ENCODE peak calls at places on chromosomes 12 and 14, in seven cellular contexts. M, Z, D, I, B, V and L are unnamed samples.

GRCh38 chr12:56954956-56955355 is 2.5 kb downstream of the RDH16 start:
- DNase-seq in D (no peak), M (no peak), I (no peak), V (no peak), Z (no peak), B (no peak), L (no peak)

GRCh38 chr14:30928462-30928861 is 54.1 kb downstream of the COCH start:
- DNase-seq in B (no peak), Z (no peak), V (no peak), M (no peak), D (no peak), I (no peak), L (no peak)

GRCh38 chr12:127393896-127394295 is 873.1 kb upstream of the TMEM132C start:
- DNase-seq in I (no peak), B (no peak), M (no peak), D (no peak), Z (no peak), V (no peak), L (no peak)

GRCh38 chr12:59716049-59716448 is 120.2 kb downstream of the SLC16A7 start:
- DNase-seq in V (no peak), M (no peak), D (no peak), B (no peak), Z (no peak), I (no peak), L (no peak)

GRCh38 chr14:81401420-81402122 is 1.4 kb upstream of the STON2 start:
- DNase-seq in I (no peak), D (no peak), B (peak), Z (no peak), M (no peak), V (no peak), L (no peak)

GRCh38 chr12:25997401-25997973 is 39.0 kb downstream of the RASSF8 start:
- DNase-seq in D (no peak), Z (no peak), M (no peak), B (peak), V (no peak), I (no peak), L (no peak)

GRCh38 chr12:106096376-106096775 is 42.4 kb downstream of the NUAK1 start:
- DNase-seq in D (no peak), I (no peak), Z (no peak), B (no peak), M (no peak), V (no peak), L (no peak)

GRCh38 chr14:89720741-89721315 is 233.7 kb downstream of the EFCAB11 start:
- DNase-seq in B (no peak), Z (no peak), V (peak), D (no peak), I (no peak), M (peak), L (no peak)

GRCh38 chr14:60807971-60808370 is 73.4 kb downstream of the MNAT1 start:
- DNase-seq in B (no peak), V (no peak), Z (no peak), I (no peak), D (no peak), M (no peak), L (no peak)

GRCh38 chr14:74582910-74583581 is 29.0 kb downstream of the LTBP2 start:
- DNase-seq in I (no peak), V (no peak), Z (no peak), D (no peak), M (no peak), B (no peak), L (no peak)

GRCh38 chr14:73789996-73790581 is 61.5 kb upstream of the PTGR2 start:
- DNase-seq in B (no peak), V (no peak), M (no peak), I (no peak), Z (no peak), D (no peak), L (no peak)

GRCh38 chr12:95218164-95218851 is 701 bp downstream of the VEZT start:
- DNase-seq in M (no peak), Z (no peak), D (no peak), B (no peak), I (no peak), V (peak), L (no peak)

GRCh38 chr12:96239711-96240234 is 45.6 kb downstream of the ELK3 start:
- DNase-seq in Z (no peak), M (peak), B (no peak), V (no peak), I (no peak), D (no peak), L (no peak)

GRCh38 chr14:70254476-70254961 is 65.8 kb upstream of the SLC8A3 start:
- DNase-seq in Z (no peak), I (peak), D (peak), B (no peak), M (peak), V (no peak), L (peak)

GRCh38 chr12:26648066-26648465 is 184.9 kb downstream of the ITPR2 start:
- DNase-seq in I (no peak), M (no peak), V (no peak), B (no peak), D (no peak), Z (no peak), L (no peak)

GRCh38 chr12:112170376-112170775 is 45.0 kb downstream of the TRAFD1 start:
- DNase-seq in V (no peak), D (no peak), M (peak), Z (no peak), I (peak), B (no peak), L (no peak)

GRCh38 chr14:55347040-55347439 is 64.6 kb downstream of the ATG14 start:
- DNase-seq in M (no peak), V (no peak), Z (no peak), B (no peak), D (no peak), I (no peak), L (no peak)

GRCh38 chr14:101559624-101560533 is 1.4 kb upstream of the DIO3 start:
- DNase-seq in I (no peak), B (no peak), Z (no peak), D (no peak), V (no peak), M (peak), L (no peak)

GRCh38 chr12:132804426-132804861 is 24.2 kb downstream of the GOLGA3 start:
- DNase-seq in Z (no peak), I (peak), M (no peak), V (no peak), B (no peak), D (no peak), L (peak)

GRCh38 chr14:58824106-58824505 is 186.3 kb downstream of the DACT1 start:
- DNase-seq in M (no peak), I (no peak), D (no peak), V (no peak), B (no peak), Z (no peak), L (no peak)

GRCh38 chr12:49985981-49986380 is 13.2 kb downstream of the AQP6 start:
- DNase-seq in D (no peak), B (no peak), M (no peak), V (no peak), I (no peak), Z (no peak), L (no peak)

GRCh38 chr12:49984960-49985359 is 12.2 kb downstream of the AQP6 start:
- DNase-seq in I (no peak), M (no peak), Z (no peak), D (no peak), V (no peak), B (no peak), L (no peak)

GRCh38 chr12:49984476-49984890 is 11.7 kb downstream of the AQP6 start:
- DNase-seq in M (no peak), V (no peak), D (no peak), B (no peak), I (no peak), Z (no peak), L (no peak)

GRCh38 chr12:49990269-49990668 is 17.5 kb downstream of the AQP6 start:
- DNase-seq in B (no peak), Z (no peak), M (no peak), I (no peak), V (no peak), D (no peak), L (no peak)

DNA sequence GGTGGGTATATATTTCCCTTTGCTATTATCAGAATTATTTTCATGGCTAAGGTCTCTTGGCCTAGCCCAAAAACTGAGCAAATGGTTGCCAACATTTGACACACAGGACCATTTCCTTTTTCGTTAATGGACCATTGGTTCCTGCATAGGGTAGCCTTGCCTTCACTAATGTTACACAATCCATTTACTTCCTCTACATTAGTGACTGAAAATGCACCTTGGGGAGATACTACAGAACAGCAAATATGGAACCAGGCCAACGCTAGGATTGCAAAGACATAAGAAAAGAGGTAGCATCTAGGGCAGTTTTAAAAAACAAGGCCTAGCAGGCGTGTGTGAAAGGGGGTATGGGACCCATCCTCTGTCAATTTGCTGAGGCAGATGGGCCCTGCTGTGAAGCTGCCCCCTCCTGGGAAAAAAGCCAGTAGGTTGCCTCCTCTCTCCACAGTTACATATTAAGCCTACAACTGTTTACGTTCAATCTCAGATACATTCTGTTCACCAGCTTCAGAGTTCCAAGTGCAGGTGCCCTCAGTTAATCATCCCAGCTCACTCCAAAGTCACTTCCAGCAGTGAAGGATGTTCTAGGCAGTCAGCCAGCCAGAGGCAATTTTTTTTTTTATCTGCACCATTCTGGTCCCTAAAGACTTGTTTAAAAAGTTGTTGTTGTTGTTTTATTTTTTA is 15.0 kb downstream of the AQP6 start:
- DNase-seq in I (no peak), B (no peak), V (no peak), M (no peak), Z (no peak), D (peak), L (no peak)
- TF ChIP-seq JUND in I (no peak), B (no peak), V (no peak), M (no peak), Z (no peak), D (no peak), L (no peak)

DNA sequence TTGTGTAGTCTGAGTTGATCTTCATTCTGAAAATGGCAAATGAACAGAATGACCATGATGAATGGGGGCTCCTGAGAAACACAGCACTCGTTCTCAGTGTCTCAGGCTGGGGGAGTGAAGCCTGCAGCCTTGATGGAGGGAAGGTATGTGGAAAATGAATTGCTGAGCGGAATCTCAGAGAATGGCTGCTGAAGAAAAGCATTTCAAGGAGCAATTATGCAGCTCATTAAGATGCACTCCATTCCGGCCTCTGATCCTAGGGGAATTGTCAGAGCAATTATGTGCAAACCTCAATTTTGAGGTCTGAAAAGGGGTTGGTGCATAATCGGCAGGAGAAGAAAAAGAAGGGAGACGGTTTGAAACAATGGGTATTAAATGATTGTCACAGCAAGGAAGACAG is 167.2 kb downstream of the CHST11 start:
- DNase-seq in Z (no peak), B (no peak), M (no peak), V (no peak), D (no peak), I (no peak), L (no peak)
- TF ChIP-seq JUND in Z (no peak), B (no peak), M (no peak), V (no peak), D (no peak), I (no peak), L (no peak)

GRCh38 chr14:72543325-72543724 is 350.6 kb downstream of the DPF3 start:
- DNase-seq in I (no peak), M (no peak), B (no peak), Z (no peak), V (no peak), D (no peak), L (no peak)
- TF ChIP-seq JUND in I (no peak), M (no peak), B (no peak), Z (no peak), V (no peak), D (no peak), L (no peak)

GRCh38 chr14:39393289-39393688 is 38.9 kb downstream of the FBXO33 start:
- DNase-seq in B (no peak), D (no peak), V (no peak), M (no peak), I (no peak), Z (no peak), L (no peak)

GRCh38 chr14:39395555-39396254 is 36.5 kb downstream of the FBXO33 start:
- DNase-seq in D (no peak), V (no peak), Z (no peak), B (no peak), I (peak), M (no peak), L (no peak)

GRCh38 chr14:39398382-39398781 is 33.9 kb downstream of the FBXO33 start:
- DNase-seq in V (no peak), B (no peak), M (no peak), Z (no peak), I (no peak), D (no peak), L (no peak)

DNA sequence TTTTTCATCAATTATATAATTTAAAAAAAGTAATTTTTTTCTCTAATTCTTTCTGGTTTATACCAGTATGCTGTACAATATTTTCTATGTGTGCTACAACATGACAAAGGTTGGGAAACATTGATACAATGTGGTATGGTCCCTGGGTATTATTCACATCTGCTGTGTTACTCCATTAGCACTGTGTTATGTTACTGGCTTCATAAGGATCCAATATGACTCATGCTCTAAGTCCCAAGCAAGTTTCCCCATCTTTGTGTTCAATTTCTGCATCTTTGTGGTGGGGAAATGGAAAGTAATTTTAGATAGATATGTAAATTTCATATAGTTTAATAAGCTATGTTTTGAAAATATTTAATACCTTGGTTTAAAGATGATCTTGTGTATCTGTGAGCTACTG is 35.8 kb downstream of the FBXO33 start:
- DNase-seq in D (no peak), M (no peak), I (no peak), B (no peak), Z (no peak), V (no peak), L (no peak)
- TF ChIP-seq JUND in D (no peak), M (no peak), I (no peak), B (no peak), Z (no peak), V (no peak), L (no peak)

DNA sequence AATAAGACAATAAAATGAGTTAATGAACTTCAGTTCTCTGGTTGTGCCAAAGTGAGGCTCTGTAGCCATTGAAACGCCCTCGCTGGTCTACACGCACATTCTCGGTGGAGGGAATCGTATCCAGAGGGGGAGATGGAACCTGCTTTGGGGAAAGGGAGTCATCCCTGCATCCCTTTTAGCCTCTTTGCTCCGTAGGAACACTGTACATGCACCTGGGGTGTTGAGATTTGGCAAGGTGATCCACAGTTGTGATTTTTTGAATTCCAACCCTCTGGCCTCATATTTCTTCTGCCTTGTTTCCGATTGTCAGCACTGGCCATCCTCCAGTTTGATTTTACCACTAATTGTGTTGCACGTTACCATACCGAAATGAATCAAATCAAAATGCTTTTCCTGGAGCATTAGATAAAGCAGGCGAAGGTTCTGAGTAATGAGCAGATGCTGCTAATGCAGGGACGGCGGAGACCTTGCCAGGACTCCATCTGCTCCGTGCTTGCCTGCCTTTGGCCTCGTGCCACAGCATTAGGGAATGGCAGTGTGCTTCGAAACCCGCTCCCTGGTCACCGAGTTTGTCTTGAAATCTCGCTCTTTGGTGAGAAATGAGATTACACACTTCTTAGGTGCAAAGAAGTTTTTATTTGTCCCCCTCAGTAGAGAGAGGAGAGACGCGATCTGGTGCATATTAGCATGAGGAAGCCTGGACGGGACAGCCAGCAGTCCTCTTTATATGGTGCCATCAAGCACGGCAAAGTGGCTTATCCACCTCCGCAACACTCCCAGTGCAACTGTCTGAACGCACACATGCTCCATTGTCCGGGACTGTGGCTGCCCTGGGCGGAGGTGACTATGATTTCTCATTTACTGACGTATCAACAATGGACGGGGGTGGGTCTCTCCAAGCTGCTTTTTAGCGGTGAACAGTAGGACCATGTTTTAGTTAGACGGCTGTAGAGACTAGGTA is 59.1 kb downstream of the FBXW8 start:
- DNase-seq in V (no peak), Z (no peak), B (no peak), D (no peak), M (peak), I (no peak), L (no peak)
- TF ChIP-seq JUND in V (no peak), Z (no peak), B (no peak), D (no peak), M (peak), I (no peak), L (no peak)